ENCODE peak calls at places on chromosome 17, in five cellular contexts. M is CD4-positive, CD25-positive, alpha-beta regulatory T cell; J is cardiac muscle cell; S is HAP-1; C is SJCRH30. W is an unnamed sample.

GRCh38 chr17:62750502-62751349 is 57.4 kb downstream of the MARCHF10 start:
- DNase-seq in J (no peak), M (no peak), S (no peak), C (peak; percentile 30), W (no peak)

GRCh38 chr17:5840811-5841446 is 229.2 kb upstream of the WSCD1 start:
- DNase-seq in S (no peak), C (no peak), J (no peak), M (no peak), W (no peak)

GRCh38 chr17:8904686-8905085 is 37.2 kb upstream of the PIK3R6 start:
- DNase-seq in M (no peak), J (no peak), S (no peak), C (no peak), W (no peak)

GRCh38 chr17:8140058-8140412 is 12.2 kb downstream of the PER1 start:
- DNase-seq in C (no peak), M (no peak), S (no peak), J (no peak), W (no peak)

GRCh38 chr17:54982399-54982798 is 13.8 kb downstream of the STXBP4 start:
- DNase-seq in J (peak; percentile 76), S (no peak), C (no peak), M (no peak), W (no peak)

GRCh38 chr17:18974407-18975149 is 22.6 kb downstream of the SLC5A10 start:
- DNase-seq in M (no peak), C (no peak), J (no peak), S (no peak), W (no peak)

GRCh38 chr17:47358652-47359051 is 34.9 kb downstream of the EFCAB13 start:
- DNase-seq in J (no peak), S (no peak), M (no peak), C (no peak), W (no peak)

GRCh38 chr17:67180275-67180674 is 64.7 kb downstream of the HELZ start:
- DNase-seq in S (no peak), C (no peak), J (no peak), M (no peak), W (no peak)

GRCh38 chr17:80294210-80294609 is 33.6 kb downstream of the RNF213 start:
- DNase-seq in M (no peak), S (no peak), J (no peak), C (no peak), W (peak; percentile 32)

GRCh38 chr17:31116167-31116566 is 21.4 kb downstream of the NF1 start:
- DNase-seq in S (no peak), C (no peak), M (no peak), J (no peak), W (no peak)

GRCh38 chr17:19386276-19386863 is 620 bp downstream of the MFAP4 start:
- DNase-seq in S (no peak), C (peak; percentile 72), J (peak; percentile 85), M (no peak), W (no peak)

GRCh38 chr17:76141212-76142043 is at the start of gene FOXJ1:
- DNase-seq in J (peak; percentile 84), M (peak; percentile 88), S (peak; percentile 94), C (peak; percentile 97), W (peak; percentile 93)

GRCh38 chr17:3964203-3965122 is at the start of gene ATP2A3:
- DNase-seq in C (no peak), S (peak; percentile 4), J (no peak), M (peak; percentile 63), W (peak; percentile 88)

GRCh38 chr17:76207268-76207667 is 33.0 kb downstream of the RNF157 start:
- DNase-seq in J (no peak), S (no peak), C (no peak), M (no peak), W (no peak)

GRCh38 chr17:37605813-37606505 is 3.3 kb downstream of the SYNRG start:
- DNase-seq in M (no peak), J (no peak), C (no peak), S (no peak), W (peak; percentile 43)

GRCh38 chr17:81285179-81285878 is 9.8 kb downstream of the SLC38A10 start:
- DNase-seq in C (no peak), S (no peak), J (peak; percentile 67), M (peak; percentile 26), W (peak; percentile 61)

GRCh38 chr17:74677558-74678466 is 34.9 kb downstream of the CD300LF start:
- DNase-seq in S (no peak), J (peak; percentile 48), C (peak; percentile 16), M (no peak), W (no peak)

GRCh38 chr17:4998027-4998665 is 396 bp downstream of the KIF1C start:
- DNase-seq in S (no peak), J (no peak), C (no peak), M (no peak), W (peak; percentile 47)

GRCh38 chr17:72514888-72515287 is 394.1 kb downstream of the SOX9 start:
- DNase-seq in S (no peak), M (no peak), J (peak; percentile 91), C (no peak), W (no peak)

GRCh38 chr17:74271902-74272563 is 2.0 kb upstream of the DNAI2 start:
- DNase-seq in J (peak; percentile 59), M (no peak), S (no peak), C (peak; percentile 42), W (no peak)

DNA sequence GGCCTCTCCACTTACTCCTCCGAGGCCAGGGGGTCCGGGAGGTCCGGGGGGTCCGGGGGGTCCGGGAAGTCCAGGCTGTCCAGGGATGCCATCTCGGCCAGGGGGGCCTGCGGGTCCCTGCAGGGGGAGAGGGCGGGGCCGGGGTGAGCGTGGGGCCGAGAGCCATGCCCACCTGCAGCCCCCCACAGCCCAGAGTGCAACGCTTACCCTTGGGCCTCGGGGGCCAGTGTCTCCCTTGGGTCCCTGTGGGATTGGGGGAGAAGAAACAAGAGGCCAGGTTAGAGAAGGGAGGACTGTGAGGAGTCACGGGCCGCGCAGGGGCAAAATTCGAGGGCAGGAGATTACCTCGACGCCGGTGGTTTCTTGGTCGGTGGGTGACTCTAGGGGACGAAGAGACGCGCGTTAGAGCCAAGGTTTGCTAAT is 2.2 kb downstream of the COL1A1 start:
- DNase-seq in S (no peak), M (no peak), J (peak; percentile 36), C (no peak), W (peak; percentile 60)
- H3K4me3 ChIP-seq in S (no peak overlapping the region), M (no peak overlapping the region), J (peak overlapping the region; percentile 33), C (no peak overlapping the region), W (no peak overlapping the region)

GRCh38 chr17:22090263-22090935 is 398.1 kb downstream of the KCNJ18 start:
- DNase-seq in M (no peak), J (no peak), C (no peak), S (no peak), W (no peak)
- H3K4me1 ChIP-seq in M (no peaks in the 10 kb centered on the region), J (no peaks in the 10 kb centered on the region), C (no peaks in the 10 kb centered on the region), S (no peaks in the 10 kb centered on the region), W (no peaks in the 10 kb centered on the region)

GRCh38 chr17:78924481-78925151 is 571 bp downstream of the TIMP2 start:
- DNase-seq in C (peak; percentile 68), M (no peak), S (peak; percentile 39), J (peak; percentile 54), W (no peak)
- H3K4me3 ChIP-seq in C (peak overlapping the region; percentile 69), M (no peak overlapping the region), S (peak overlapping the region; percentile 34), J (peak overlapping the region; percentile 73), W (no peak overlapping the region)

GRCh38 chr17:39703913-39704312 is 4.0 kb downstream of the ERBB2 start:
- DNase-seq in J (no peak), C (no peak), S (no peak), M (no peak), W (no peak)

GRCh38 chr17:39702901-39703893 is 3.3 kb downstream of the ERBB2 start:
- DNase-seq in S (no peak), M (no peak), J (no peak), C (no peak), W (no peak)

GRCh38 chr17:39705786-39706348 is 6.0 kb downstream of the ERBB2 start:
- DNase-seq in M (no peak), C (no peak), S (no peak), J (no peak), W (peak; percentile 79)

GRCh38 chr17:39706383-39706782 is 6.5 kb downstream of the ERBB2 start:
- DNase-seq in J (no peak), C (no peak), M (no peak), S (no peak), W (no peak)

GRCh38 chr17:39704821-39705551 is 5.1 kb downstream of the ERBB2 start:
- DNase-seq in J (peak; percentile 14), M (no peak), C (no peak), S (no peak), W (no peak)
- H3K4me1 ChIP-seq in J (peaks cover 48% of the 10 kb centered on the region), M (peaks cover 23% of the 10 kb centered on the region), C (peaks cover 4% of the 10 kb centered on the region), S (peaks cover 3% of the 10 kb centered on the region), W (peaks cover 60% of the 10 kb centered on the region)

GRCh38 chr17:68892658-68893057 is 62.5 kb downstream of the ABCA8 start:
- DNase-seq in S (no peak), J (no peak), M (no peak), C (no peak), W (no peak)
- H3K4me3 ChIP-seq in S (no peak overlapping the region), J (no peak overlapping the region), M (no peak overlapping the region), C (no peak overlapping the region), W (no peak overlapping the region)

DNA sequence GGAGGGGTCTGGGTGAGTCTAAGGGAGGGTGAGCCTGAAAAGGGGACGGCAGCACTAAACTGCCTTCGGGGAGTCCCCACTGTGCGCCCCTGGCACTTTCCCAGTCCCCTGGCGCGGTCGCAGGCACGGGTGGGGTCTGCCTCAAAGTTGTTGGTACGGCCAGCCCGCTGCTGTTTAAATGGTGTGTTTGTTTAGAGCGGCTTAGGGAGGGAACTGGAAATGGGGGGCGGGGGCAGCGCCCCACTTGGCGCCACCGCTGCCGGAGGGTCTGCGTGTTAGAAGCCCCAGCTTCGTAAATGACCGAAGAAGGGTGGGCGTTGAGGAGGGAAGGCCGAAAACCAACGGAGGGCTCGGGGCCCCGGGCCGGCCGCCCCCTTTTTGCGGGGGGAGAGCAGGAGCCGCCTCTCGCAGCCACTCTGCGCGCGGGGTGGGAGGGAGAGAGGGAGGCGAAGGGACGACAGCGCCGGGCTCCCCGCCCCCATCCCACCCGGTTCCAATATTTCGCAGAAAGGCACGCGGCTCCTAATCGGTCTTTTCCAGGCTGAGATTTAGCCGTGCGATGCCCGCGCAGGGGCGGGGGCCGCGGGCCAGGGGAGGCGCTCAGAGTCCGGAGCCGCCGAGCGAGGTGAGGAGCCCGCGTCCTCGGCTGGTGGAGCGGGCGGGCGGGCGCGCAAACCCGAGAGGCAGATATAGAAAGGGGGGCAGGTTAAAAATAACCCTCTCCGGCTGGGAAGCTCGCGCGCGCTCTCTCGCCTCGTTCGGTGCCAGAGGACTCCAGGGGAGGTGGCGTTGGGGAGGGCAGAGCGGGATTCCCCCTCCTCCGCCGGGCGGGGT is 55.0 kb downstream of the SREBF1 start:
- DNase-seq in S (peak; percentile 18), C (peak; percentile 96), J (peak; percentile 62), M (no peak), W (no peak)
- H3K4me1 ChIP-seq in S (peaks cover 26% of the 10 kb centered on the region), C (peaks cover 54% of the 10 kb centered on the region), J (peaks cover 61% of the 10 kb centered on the region), M (peaks cover 30% of the 10 kb centered on the region), W (peaks cover 21% of the 10 kb centered on the region)

GRCh38 chr17:63774141-63774981 is at the start of gene DDX42:
- DNase-seq in J (peak; percentile 70), M (peak; percentile 85), C (peak; percentile 63), S (peak; percentile 8), W (peak; percentile 94)

GRCh38 chr17:63773272-63774140 is at the start of gene CCDC47:
- DNase-seq in M (peak; percentile 98), S (peak; percentile 98), J (peak; percentile 100), C (peak; percentile 99), W (peak; percentile 99)

GRCh38 chr17:63774982-63775290 is 966 bp downstream of the DDX42 start:
- DNase-seq in M (no peak), S (peak; percentile 20), J (no peak), C (peak; percentile 8), W (no peak)

GRCh38 chr17:63772801-63773271 is 561 bp downstream of the CCDC47 start:
- DNase-seq in J (peak; percentile 32), C (peak; percentile 48), S (peak; percentile 9), M (no peak), W (peak; percentile 33)

GRCh38 chr17:63775420-63775819 is 1.4 kb downstream of the DDX42 start:
- DNase-seq in M (no peak), S (peak; percentile 12), C (peak; percentile 2), J (no peak), W (no peak)
- H3K4me3 ChIP-seq in M (peak overlapping the region; percentile 97), S (peak overlapping the region; percentile 76), C (peak overlapping the region; percentile 74), J (peak overlapping the region; percentile 93), W (no peak overlapping the region)